ENCODE peak calls at places on chromosomes 12 and 14, in six cellular contexts. I, T, W, P, X and G are unnamed samples.

GRCh38 chr14:53879747-53880146 is 76.9 kb downstream of the BMP4 start:
- DNase-seq in P (no peak), W (no peak), X (no peak), I (no peak), T (no peak), G (no peak)

GRCh38 chr14:53044486-53044885 is 93.6 kb upstream of the FERMT2 start:
- DNase-seq in X (no peak), P (no peak), W (no peak), I (no peak), T (no peak), G (no peak)

GRCh38 chr12:112971248-112971647 is 7.1 kb upstream of the OAS2 start:
- DNase-seq in P (no peak), T (no peak), W (no peak), I (no peak), X (no peak), G (no peak)

GRCh38 chr12:41653386-41654110 is 465.4 kb downstream of the PDZRN4 start:
- DNase-seq in T (no peak), I (no peak), P (no peak), W (no peak), X (no peak), G (no peak)

GRCh38 chr14:106831322-106831720 is 1304.9 kb downstream of the TMEM121 start:
- DNase-seq in I (no peak), T (no peak), W (no peak), X (no peak), P (peak; percentile 20), G (no peak)

GRCh38 chr12:49784756-49785409 is 43.3 kb downstream of the NCKAP5L start:
- DNase-seq in I (no peak), T (no peak), P (no peak), X (no peak), W (no peak), G (no peak)

GRCh38 chr12:113655919-113656318 is 184.2 kb upstream of the LHX5 start:
- DNase-seq in P (no peak), W (no peak), I (no peak), T (no peak), X (no peak), G (no peak)

GRCh38 chr12:10397311-10397710 is 7.5 kb upstream of the KLRK1 start:
- DNase-seq in W (no peak), T (no peak), I (no peak), P (no peak), X (no peak), G (no peak)

GRCh38 chr12:19688489-19688888 is 249.2 kb downstream of the AEBP2 start:
- DNase-seq in I (no peak), X (no peak), W (no peak), P (no peak), T (no peak), G (no peak)

GRCh38 chr12:81572411-81572810 is 186.7 kb downstream of the PPFIA2 start:
- DNase-seq in X (no peak), I (no peak), W (no peak), T (no peak), P (no peak), G (no peak)

GRCh38 chr12:65962921-65963883 is 138.9 kb downstream of the HMGA2 start:
- DNase-seq in W (no peak), I (no peak), X (peak; percentile 46), P (no peak), T (peak; percentile 11), G (peak; percentile 57)

GRCh38 chr12:11823043-11823442 is 173.6 kb downstream of the ETV6 start:
- DNase-seq in T (no peak), X (no peak), P (no peak), I (no peak), W (no peak), G (no peak)

GRCh38 chr14:41873379-41874034 is 266.8 kb downstream of the LRFN5 start:
- DNase-seq in I (no peak), T (no peak), X (no peak), W (no peak), P (no peak), G (no peak)

GRCh38 chr12:118651487-118651886 is 275.1 kb downstream of the SUDS3 start:
- DNase-seq in P (no peak), W (no peak), I (no peak), T (no peak), X (no peak), G (no peak)

GRCh38 chr12:80282226-80282625 is 161.8 kb upstream of the PTPRQ start:
- DNase-seq in T (no peak), W (no peak), P (no peak), I (no peak), X (no peak), G (no peak)

GRCh38 chr12:15679146-15679545 is 110.0 kb downstream of the EPS8 start:
- DNase-seq in T (no peak), P (peak; percentile 3), W (no peak), X (no peak), I (no peak), G (no peak)

GRCh38 chr12:60684988-60685655 is 1089.3 kb downstream of the SLC16A7 start:
- DNase-seq in P (no peak), T (no peak), W (no peak), X (peak; percentile 8), I (no peak), G (no peak)

GRCh38 chr12:132108211-132108832 is 35.8 kb downstream of the DDX51 start:
- DNase-seq in W (no peak), P (no peak), X (no peak), I (no peak), T (no peak), G (no peak)

GRCh38 chr14:105854600-105855245 is 328.3 kb downstream of the TMEM121 start:
- DNase-seq in P (no peak), I (no peak), W (no peak), X (no peak), T (no peak), G (no peak)

GRCh38 chr12:32032205-32032810 is 73.1 kb downstream of the RESF1 start:
- DNase-seq in W (no peak), I (no peak), X (no peak), P (no peak), T (no peak), G (no peak)

GRCh38 chr12:90896164-90896563 is 58.8 kb downstream of the CCER1 start:
- DNase-seq in P (no peak), T (no peak), W (no peak), X (no peak), I (no peak), G (peak; percentile 18)

GRCh38 chr14:89826581-89826980 is 127.9 kb downstream of the EFCAB11 start:
- DNase-seq in P (no peak), I (no peak), T (no peak), W (no peak), X (no peak), G (no peak)

GRCh38 chr14:37590810-37591139 is 4.3 kb downstream of the FOXA1 start:
- DNase-seq in P (no peak), X (no peak), T (no peak), W (no peak), I (no peak), G (no peak)

GRCh38 chr14:31441273-31442110 is 15.8 kb downstream of the DTD2 start:
- DNase-seq in I (no peak), P (no peak), T (no peak), X (no peak), W (no peak), G (no peak)
- TF ChIP-seq ZNF274 in I (no peak), P (no peak), T (no peak), X (no peak), W (no peak), G (no peak)

GRCh38 chr12:52926596-52927241 is 21.8 kb upstream of the KRT8 start:
- DNase-seq in X (no peak), T (no peak), W (no peak), P (no peak), I (no peak), G (no peak)

GRCh38 chr12:52927964-52928363 is 21.0 kb upstream of the KRT18 start:
- DNase-seq in P (no peak), T (no peak), I (no peak), W (no peak), X (no peak), G (no peak)

GRCh38 chr12:52925717-52926595 is 21.1 kb upstream of the KRT8 start:
- DNase-seq in P (peak; percentile 92), X (no peak), W (no peak), T (no peak), I (no peak), G (no peak)

GRCh38 chr12:52921488-52922165 is 16.8 kb upstream of the KRT8 start:
- DNase-seq in I (no peak), X (no peak), P (no peak), W (no peak), T (no peak), G (no peak)

DNA sequence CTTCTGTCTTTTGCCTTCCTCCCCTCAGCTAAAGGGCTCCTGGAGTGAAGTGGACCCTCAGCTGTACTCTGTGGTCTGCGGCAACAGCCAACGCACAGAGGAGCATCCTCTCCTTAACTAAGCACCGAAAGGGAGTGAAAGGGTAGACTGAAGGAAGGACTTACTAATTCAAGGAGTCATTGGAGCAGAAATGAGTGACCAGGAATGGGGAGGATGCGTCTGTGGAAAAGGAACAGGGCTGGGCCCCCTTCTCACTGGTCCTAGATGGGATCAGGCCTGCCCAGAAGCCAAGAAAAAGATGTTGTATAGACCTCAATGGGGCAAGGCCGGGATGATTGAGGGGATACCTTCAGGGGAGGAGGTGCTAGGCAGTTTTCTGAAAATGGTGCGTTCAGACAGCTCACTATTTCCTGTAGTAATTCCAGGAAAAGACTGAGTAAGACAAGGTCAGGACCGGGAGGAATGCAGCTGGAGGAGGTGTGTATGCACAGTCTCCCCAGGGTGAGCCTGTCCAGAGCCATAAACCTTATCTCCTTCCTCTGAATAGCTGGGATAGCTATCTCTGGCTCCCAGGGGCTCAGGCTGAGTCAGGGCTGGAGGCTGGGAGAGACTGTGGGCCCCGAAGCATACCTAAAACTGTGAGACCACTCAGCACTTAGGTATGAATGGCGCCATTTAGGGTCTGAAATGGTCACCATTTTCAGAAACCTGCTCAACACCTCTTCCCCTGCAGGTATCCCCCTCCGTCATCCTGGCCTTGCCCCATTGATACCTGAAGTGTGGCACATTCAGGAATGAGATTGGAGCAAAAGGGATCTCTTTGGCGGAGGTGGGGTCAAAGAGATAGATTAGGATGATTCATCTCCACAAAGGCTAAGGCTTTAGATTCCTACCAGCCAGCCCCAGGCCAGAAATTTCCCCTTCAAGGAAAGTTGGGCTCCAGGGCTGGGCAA is 20.2 kb upstream of the KRT8 start:
- DNase-seq in T (peak; percentile 88), X (no peak), P (peak; percentile 76), W (no peak), I (no peak), G (peak; percentile 90)
- TF ChIP-seq ZNF274 in T (no peak), X (no peak), P (no peak), W (no peak), I (no peak), G (no peak)

GRCh38 chr12:39372929-39373328 is 70.0 kb downstream of the KIF21A start:
- DNase-seq in I (peak; percentile 61), W (no peak), T (no peak), P (no peak), X (no peak), G (no peak)
- TF ChIP-seq ZNF274 in I (no peak), W (no peak), T (no peak), P (no peak), X (no peak), G (no peak)

DNA sequence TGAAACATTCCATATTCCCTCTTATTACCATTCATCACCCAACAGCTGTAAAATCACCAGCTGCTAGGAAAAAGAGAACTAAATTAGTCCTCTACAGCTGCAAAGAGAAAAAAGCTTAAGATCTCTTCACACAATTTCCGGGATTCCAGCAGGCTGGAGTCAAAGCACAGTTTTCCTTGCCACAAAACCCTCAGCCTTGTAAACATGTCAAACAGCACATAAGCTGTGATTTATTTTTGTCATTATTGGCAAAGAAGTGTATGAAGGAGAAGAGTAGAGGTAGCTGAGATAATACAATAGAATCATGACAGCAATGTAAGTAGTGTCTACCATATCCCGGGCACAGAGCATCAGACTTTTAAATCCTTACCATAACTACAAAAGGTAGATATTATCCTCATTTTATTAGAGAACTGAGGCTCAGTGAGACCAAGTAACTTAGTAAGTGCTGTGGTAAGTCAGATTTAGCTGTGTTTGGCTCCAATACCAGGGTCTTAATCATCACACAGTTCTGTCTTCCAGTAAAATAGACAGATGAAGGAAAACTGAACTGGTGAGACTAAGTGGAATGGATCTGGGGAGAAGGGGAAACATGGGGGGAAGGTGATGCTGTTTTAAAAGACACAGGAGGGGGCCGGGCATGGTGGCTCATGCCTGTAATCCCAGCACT is 57.3 kb downstream of the NTN4 start:
- DNase-seq in W (no peak), X (no peak), I (no peak), P (no peak), T (no peak), G (no peak)
- TF ChIP-seq ZNF274 in W (no peak), X (no peak), I (no peak), P (no peak), T (no peak), G (no peak)